ENCODE peak calls at places on chromosome 10, in seven cellular contexts. One of them, this sample, is unnamed.

GRCh38 chr10:79295593-79295992 is 51.7 kb upstream of the PPIF start:
- DNase-seq in neuronal stem cell: no peak
- DNase-seq in Peyer's patch: no peak
- DNase-seq in fibroblast of the aortic adventitia: no peak
- DNase-seq in psoas muscle: no peak
- DNase-seq in SJCRH30: no peak
- DNase-seq in cardiac fibroblast: no peak
- DNase-seq in this sample: no peak

GRCh38 chr10:96509017-96509641 is 4.6 kb downstream of the TLL2 start:
- DNase-seq in SJCRH30: no peak
- DNase-seq in cardiac fibroblast: no peak
- DNase-seq in Peyer's patch: no peak
- DNase-seq in psoas muscle: no peak
- DNase-seq in fibroblast of the aortic adventitia: peak
- DNase-seq in neuronal stem cell: no peak
- DNase-seq in this sample: no peak

GRCh38 chr10:30270247-30270646 is 78.8 kb downstream of the MTPAP start:
- DNase-seq in psoas muscle: no peak
- DNase-seq in fibroblast of the aortic adventitia: peak
- DNase-seq in cardiac fibroblast: peak
- DNase-seq in SJCRH30: no peak
- DNase-seq in neuronal stem cell: no peak
- DNase-seq in Peyer's patch: no peak
- DNase-seq in this sample: no peak

GRCh38 chr10:121516483-121516882 is 81.8 kb downstream of the FGFR2 start:
- DNase-seq in fibroblast of the aortic adventitia: no peak
- DNase-seq in psoas muscle: no peak
- DNase-seq in neuronal stem cell: no peak
- DNase-seq in SJCRH30: no peak
- DNase-seq in Peyer's patch: no peak
- DNase-seq in cardiac fibroblast: no peak
- DNase-seq in this sample: no peak

GRCh38 chr10:55242544-55242943 is 441.5 kb upstream of the PCDH15 start:
- DNase-seq in neuronal stem cell: no peak
- DNase-seq in Peyer's patch: no peak
- DNase-seq in SJCRH30: no peak
- DNase-seq in cardiac fibroblast: no peak
- DNase-seq in psoas muscle: no peak
- DNase-seq in fibroblast of the aortic adventitia: no peak
- DNase-seq in this sample: no peak

GRCh38 chr10:118017850-118018249 is 28.9 kb downstream of the RAB11FIP2 start:
- DNase-seq in neuronal stem cell: peak
- DNase-seq in cardiac fibroblast: no peak
- DNase-seq in psoas muscle: no peak
- DNase-seq in Peyer's patch: no peak
- DNase-seq in fibroblast of the aortic adventitia: no peak
- DNase-seq in SJCRH30: no peak
- DNase-seq in this sample: no peak

GRCh38 chr10:86700851-86701617 is 32.7 kb downstream of the LDB3 start:
- DNase-seq in cardiac fibroblast: no peak
- DNase-seq in fibroblast of the aortic adventitia: no peak
- DNase-seq in neuronal stem cell: no peak
- DNase-seq in Peyer's patch: no peak
- DNase-seq in SJCRH30: no peak
- DNase-seq in psoas muscle: peak
- DNase-seq in this sample: no peak

GRCh38 chr10:11043446-11044127 is 25.9 kb downstream of the CELF2 start:
- DNase-seq in neuronal stem cell: no peak
- DNase-seq in psoas muscle: no peak
- DNase-seq in Peyer's patch: no peak
- DNase-seq in fibroblast of the aortic adventitia: no peak
- DNase-seq in cardiac fibroblast: no peak
- DNase-seq in SJCRH30: no peak
- DNase-seq in this sample: no peak

GRCh38 chr10:3418041-3418760 is 245.6 kb upstream of the PITRM1 start:
- DNase-seq in psoas muscle: no peak
- DNase-seq in cardiac fibroblast: no peak
- DNase-seq in SJCRH30: no peak
- DNase-seq in Peyer's patch: no peak
- DNase-seq in neuronal stem cell: no peak
- DNase-seq in fibroblast of the aortic adventitia: no peak
- DNase-seq in this sample: no peak

GRCh38 chr10:29407280-29407858 is 118.5 kb downstream of the LYZL1 start:
- DNase-seq in neuronal stem cell: peak
- DNase-seq in Peyer's patch: no peak
- DNase-seq in fibroblast of the aortic adventitia: no peak
- DNase-seq in cardiac fibroblast: no peak
- DNase-seq in SJCRH30: no peak
- DNase-seq in psoas muscle: no peak
- DNase-seq in this sample: no peak

GRCh38 chr10:110410329-110411046 is 87.2 kb upstream of the DUSP5 start:
- DNase-seq in neuronal stem cell: no peak
- DNase-seq in Peyer's patch: peak
- DNase-seq in psoas muscle: no peak
- DNase-seq in cardiac fibroblast: peak
- DNase-seq in SJCRH30: peak
- DNase-seq in fibroblast of the aortic adventitia: peak
- DNase-seq in this sample: no peak

GRCh38 chr10:64463406-64463805 is 942.2 kb downstream of the REEP3 start:
- DNase-seq in SJCRH30: no peak
- DNase-seq in cardiac fibroblast: no peak
- DNase-seq in Peyer's patch: no peak
- DNase-seq in psoas muscle: no peak
- DNase-seq in fibroblast of the aortic adventitia: no peak
- DNase-seq in neuronal stem cell: no peak
- DNase-seq in this sample: no peak

GRCh38 chr10:28595618-28596017 is 62.7 kb downstream of the WAC start:
- DNase-seq in fibroblast of the aortic adventitia: peak
- DNase-seq in SJCRH30: no peak
- DNase-seq in neuronal stem cell: no peak
- DNase-seq in psoas muscle: no peak
- DNase-seq in cardiac fibroblast: peak
- DNase-seq in Peyer's patch: no peak
- DNase-seq in this sample: no peak

GRCh38 chr10:43863859-43864591 is 215.3 kb upstream of the ZNF32 start:
- DNase-seq in Peyer's patch: peak
- DNase-seq in fibroblast of the aortic adventitia: peak
- DNase-seq in SJCRH30: no peak
- DNase-seq in cardiac fibroblast: peak
- DNase-seq in neuronal stem cell: no peak
- DNase-seq in psoas muscle: peak
- DNase-seq in this sample: no peak

GRCh38 chr10:18233775-18234174 is 93.6 kb downstream of the CACNB2 start:
- DNase-seq in Peyer's patch: no peak
- DNase-seq in fibroblast of the aortic adventitia: no peak
- DNase-seq in SJCRH30: no peak
- DNase-seq in psoas muscle: no peak
- DNase-seq in cardiac fibroblast: no peak
- DNase-seq in neuronal stem cell: no peak
- DNase-seq in this sample: no peak

GRCh38 chr10:83680470-83680891 is 458.8 kb upstream of the GHITM start:
- DNase-seq in SJCRH30: no peak
- DNase-seq in cardiac fibroblast: no peak
- DNase-seq in fibroblast of the aortic adventitia: no peak
- DNase-seq in Peyer's patch: no peak
- DNase-seq in psoas muscle: no peak
- DNase-seq in neuronal stem cell: no peak
- DNase-seq in this sample: peak

GRCh38 chr10:97163646-97164535 is 21.9 kb downstream of the SLIT1 start:
- DNase-seq in neuronal stem cell: no peak
- DNase-seq in psoas muscle: no peak
- DNase-seq in Peyer's patch: no peak
- DNase-seq in cardiac fibroblast: no peak
- DNase-seq in fibroblast of the aortic adventitia: no peak
- DNase-seq in SJCRH30: peak
- DNase-seq in this sample: no peak

GRCh38 chr10:110430369-110431273 is 67.1 kb upstream of the DUSP5 start:
- DNase-seq in Peyer's patch: no peak
- DNase-seq in SJCRH30: no peak
- DNase-seq in psoas muscle: peak
- DNase-seq in neuronal stem cell: no peak
- DNase-seq in cardiac fibroblast: no peak
- DNase-seq in fibroblast of the aortic adventitia: peak
- DNase-seq in this sample: no peak

GRCh38 chr10:70774810-70775678 is 10.1 kb downstream of the TBATA start:
- DNase-seq in cardiac fibroblast: no peak
- DNase-seq in Peyer's patch: peak
- DNase-seq in neuronal stem cell: no peak
- DNase-seq in SJCRH30: no peak
- DNase-seq in fibroblast of the aortic adventitia: no peak
- DNase-seq in psoas muscle: no peak
- DNase-seq in this sample: no peak

GRCh38 chr10:25682203-25682950 is 251.7 kb upstream of the MYO3A start:
- DNase-seq in neuronal stem cell: peak
- DNase-seq in cardiac fibroblast: peak
- DNase-seq in psoas muscle: no peak
- DNase-seq in SJCRH30: peak
- DNase-seq in Peyer's patch: no peak
- DNase-seq in fibroblast of the aortic adventitia: peak
- DNase-seq in this sample: no peak
- H3K4me3 ChIP-seq in neuronal stem cell: peak
- H3K4me3 ChIP-seq in cardiac fibroblast: no peak
- H3K4me3 ChIP-seq in psoas muscle: no peak
- H3K4me3 ChIP-seq in SJCRH30: no peak
- H3K4me3 ChIP-seq in Peyer's patch: no peak
- H3K4me3 ChIP-seq in fibroblast of the aortic adventitia: peak
- H3K4me3 ChIP-seq in this sample: no peak

GRCh38 chr10:131310054-131310903 is 1.2 kb downstream of the TCERG1L start:
- DNase-seq in cardiac fibroblast: no peak
- DNase-seq in Peyer's patch: no peak
- DNase-seq in neuronal stem cell: no peak
- DNase-seq in fibroblast of the aortic adventitia: no peak
- DNase-seq in SJCRH30: no peak
- DNase-seq in psoas muscle: no peak
- DNase-seq in this sample: no peak
- H3K4me3 ChIP-seq in cardiac fibroblast: no peak
- H3K4me3 ChIP-seq in Peyer's patch: no peak
- H3K4me3 ChIP-seq in neuronal stem cell: no peak
- H3K4me3 ChIP-seq in fibroblast of the aortic adventitia: no peak
- H3K4me3 ChIP-seq in SJCRH30: no peak
- H3K4me3 ChIP-seq in psoas muscle: no peak
- H3K4me3 ChIP-seq in this sample: no peak

GRCh38 chr10:62058896-62059423 is 157.5 kb downstream of the ARID5B start:
- DNase-seq in cardiac fibroblast: no peak
- DNase-seq in Peyer's patch: no peak
- DNase-seq in psoas muscle: no peak
- DNase-seq in fibroblast of the aortic adventitia: no peak
- DNase-seq in neuronal stem cell: no peak
- DNase-seq in SJCRH30: no peak
- DNase-seq in this sample: no peak
- H3K4me3 ChIP-seq in cardiac fibroblast: no peak
- H3K4me3 ChIP-seq in Peyer's patch: no peak
- H3K4me3 ChIP-seq in psoas muscle: peak
- H3K4me3 ChIP-seq in fibroblast of the aortic adventitia: no peak
- H3K4me3 ChIP-seq in neuronal stem cell: no peak
- H3K4me3 ChIP-seq in SJCRH30: no peak
- H3K4me3 ChIP-seq in this sample: peak

GRCh38 chr10:114173680-114174461 is at the start of gene CCDC186:
- DNase-seq in neuronal stem cell: peak
- DNase-seq in Peyer's patch: peak
- DNase-seq in cardiac fibroblast: peak
- DNase-seq in fibroblast of the aortic adventitia: peak
- DNase-seq in SJCRH30: peak
- DNase-seq in psoas muscle: peak
- DNase-seq in this sample: peak

GRCh38 chr10:114172776-114173555 is 1.0 kb downstream of the CCDC186 start:
- DNase-seq in psoas muscle: no peak
- DNase-seq in SJCRH30: no peak
- DNase-seq in neuronal stem cell: no peak
- DNase-seq in fibroblast of the aortic adventitia: peak
- DNase-seq in cardiac fibroblast: peak
- DNase-seq in Peyer's patch: no peak
- DNase-seq in this sample: no peak

GRCh38 chr10:114174462-114175190 is 623 bp upstream of the CCDC186 start:
- DNase-seq in SJCRH30: peak
- DNase-seq in fibroblast of the aortic adventitia: peak
- DNase-seq in psoas muscle: peak
- DNase-seq in neuronal stem cell: no peak
- DNase-seq in Peyer's patch: no peak
- DNase-seq in cardiac fibroblast: peak
- DNase-seq in this sample: no peak

GRCh38 chr10:114176511-114176910 is 2.5 kb upstream of the CCDC186 start:
- DNase-seq in Peyer's patch: no peak
- DNase-seq in neuronal stem cell: no peak
- DNase-seq in SJCRH30: no peak
- DNase-seq in psoas muscle: no peak
- DNase-seq in fibroblast of the aortic adventitia: no peak
- DNase-seq in cardiac fibroblast: no peak
- DNase-seq in this sample: no peak

DNA sequence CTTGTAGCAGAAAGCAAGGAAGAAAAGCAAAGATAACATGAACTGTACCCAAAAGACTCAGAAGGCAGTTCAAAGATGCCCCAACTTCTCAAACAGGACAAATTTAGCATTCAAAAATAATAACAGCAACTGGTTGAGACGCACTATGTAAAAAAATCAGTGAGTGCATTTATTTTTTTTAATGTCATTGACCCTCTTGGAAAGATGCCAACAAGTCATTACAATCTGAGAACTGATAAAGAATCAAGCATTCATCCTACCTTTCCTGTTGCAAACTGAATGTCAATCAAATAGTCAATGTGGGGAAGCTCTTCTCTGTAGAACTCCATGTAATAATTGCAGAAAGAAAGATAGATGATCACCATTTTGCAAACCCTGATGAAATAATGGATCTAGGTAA is 1.7 kb upstream of the CCDC186 start:
- DNase-seq in fibroblast of the aortic adventitia: no peak
- DNase-seq in Peyer's patch: no peak
- DNase-seq in cardiac fibroblast: no peak
- DNase-seq in neuronal stem cell: no peak
- DNase-seq in psoas muscle: no peak
- DNase-seq in SJCRH30: no peak
- DNase-seq in this sample: no peak
- H3K4me3 ChIP-seq in fibroblast of the aortic adventitia: no peak
- H3K4me3 ChIP-seq in Peyer's patch: no peak
- H3K4me3 ChIP-seq in cardiac fibroblast: no peak
- H3K4me3 ChIP-seq in neuronal stem cell: no peak
- H3K4me3 ChIP-seq in psoas muscle: no peak
- H3K4me3 ChIP-seq in SJCRH30: no peak
- H3K4me3 ChIP-seq in this sample: no peak

This sample was measured in CD4-positive, CD25-positive, alpha-beta regulatory T cell.